ENCODE peak calls at places on chromosomes 6 and 20, in five cellular contexts. H is natural killer cell treated with Interleukin-12 subunit alpha and Interleukin-12 subunit beta and Interleukin-15 and Interleukin-18, amount 100 ng/mL, for 72 hours; R is CD4-positive, alpha-beta memory T cell; Z is activated naive CD4-positive, alpha-beta T cell treated with anti-CD3 and anti-CD28 coated beads for 36 hours; Y is left ventricle myocardium inferior. F is an unnamed sample.

GRCh38 chr20:44196278-44196677 is 9.3 kb upstream of the JPH2 start:
- DNase-seq in H (no peak), R (no peak), Z (no peak), Y (no peak), F (no peak)

GRCh38 chr20:10653593-10654288 is 20.1 kb downstream of the JAG1 start:
- DNase-seq in H (no peak), R (no peak), Z (no peak), Y (no peak), F (no peak)

GRCh38 chr6:149044394-149044965 is 273.0 kb upstream of the TAB2 start:
- DNase-seq in H (no peak), R (no peak), Z (no peak), Y (no peak), F (no peak)

GRCh38 chr6:139852484-139853140 is 478.2 kb upstream of the CITED2 start:
- DNase-seq in H (no peak), R (no peak), Z (no peak), Y (no peak), F (peak)

GRCh38 chr20:63497946-63498935 is 642 bp downstream of the EEF1A2 start:
- DNase-seq in H (no peak), R (no peak), Z (no peak), Y (peak), F (peak)

GRCh38 chr6:11845664-11846577 is 67.3 kb upstream of the ADTRP start:
- DNase-seq in H (no peak), R (no peak), Z (no peak), Y (no peak), F (no peak)

GRCh38 chr20:44017211-44017610 is 102.6 kb downstream of the TOX2 start:
- DNase-seq in H (no peak), R (no peak), Z (no peak), Y (no peak), F (no peak)

GRCh38 chr6:149127212-149127611 is 190.3 kb upstream of the TAB2 start:
- DNase-seq in H (no peak), R (no peak), Z (no peak), Y (no peak), F (no peak)

GRCh38 chr20:61753196-61753942 is 312.3 kb downstream of the TAF4 start:
- DNase-seq in H (no peak), R (no peak), Z (no peak), Y (no peak), F (peak)

GRCh38 chr6:4763921-4764320 is 12.3 kb upstream of the CDYL start:
- DNase-seq in H (no peak), R (no peak), Z (no peak), Y (no peak), F (no peak)

GRCh38 chr6:104983296-104983695 is 26.4 kb downstream of the LIN28B start:
- DNase-seq in H (no peak), R (no peak), Z (no peak), Y (no peak), F (no peak)

GRCh38 chr6:20301256-20301655 is 89.0 kb upstream of the MBOAT1 start:
- DNase-seq in H (no peak), R (no peak), Z (no peak), Y (no peak), F (no peak)

GRCh38 chr6:167424060-167424673 is 99.3 kb downstream of the TTLL2 start:
- DNase-seq in H (no peak), R (no peak), Z (no peak), Y (no peak), F (no peak)

GRCh38 chr6:86331889-86332288 is 605.4 kb upstream of the HTR1E start:
- DNase-seq in H (no peak), R (no peak), Z (no peak), Y (no peak), F (no peak)

GRCh38 chr6:8556370-8557018 is 121.1 kb upstream of the SLC35B3 start:
- DNase-seq in H (no peak), R (no peak), Z (no peak), Y (no peak), F (peak)

GRCh38 chr6:141540207-141540606 is 592.5 kb upstream of the GJE1 start:
- DNase-seq in H (no peak), R (no peak), Z (no peak), Y (no peak), F (no peak)

GRCh38 chr6:144311361-144311760 is 26.2 kb downstream of the UTRN start:
- DNase-seq in H (no peak), R (no peak), Z (no peak), Y (no peak), F (no peak)

GRCh38 chr20:56360899-56361199 is 2.1 kb downstream of the FAM210B start:
- DNase-seq in H (no peak), R (no peak), Z (no peak), Y (no peak), F (no peak)

GRCh38 chr6:82006027-82006738 is 241.4 kb downstream of the IBTK start:
- DNase-seq in H (no peak), R (peak), Z (peak), Y (no peak), F (peak)

GRCh38 chr6:34391023-34391485 is 1.4 kb downstream of the NUDT3 start:
- DNase-seq in H (no peak), R (no peak), Z (no peak), Y (peak), F (no peak)

GRCh38 chr6:2640551-2640950 is 110.2 kb downstream of the MYLK4 start:
- DNase-seq in H (no peak), R (no peak), Z (no peak), Y (no peak), F (no peak)

GRCh38 chr6:166588691-166589333 is 2.3 kb upstream of the RAMACL start:
- DNase-seq in H (no peak), R (no peak), Z (peak), Y (no peak), F (no peak)

GRCh38 chr6:31907158-31907813 is 5.4 kb upstream of the ZBTB12 start:
- DNase-seq in H (peak), R (no peak), Z (no peak), Y (no peak), F (no peak)

GRCh38 chr6:7146079-7146828 is 38.5 kb downstream of the RREB1 start:
- DNase-seq in H (no peak), R (no peak), Z (peak), Y (peak), F (no peak)

GRCh38 chr6:157840776-157841175 is 17.7 kb downstream of the SNX9 start:
- DNase-seq in H (no peak), R (no peak), Z (no peak), Y (no peak), F (no peak)

GRCh38 chr6:3318226-3318625 is 59.5 kb downstream of the PSMG4 start:
- DNase-seq in H (no peak), R (peak), Z (peak), Y (no peak), F (no peak)

GRCh38 chr6:170176621-170177382 is 114.1 kb downstream of the DLL1 start:
- DNase-seq in H (no peak), R (no peak), Z (no peak), Y (peak), F (no peak)

GRCh38 chr20:11995750-11996567 is 78.3 kb downstream of the BTBD3 start:
- DNase-seq in H (no peak), R (no peak), Z (no peak), Y (no peak), F (no peak)

GRCh38 chr6:71187136-71187535 is 101.5 kb upstream of the OGFRL1 start:
- DNase-seq in H (no peak), R (no peak), Z (no peak), Y (no peak), F (no peak)

GRCh38 chr20:58511364-58511763 is 3.8 kb downstream of the APCDD1L start:
- DNase-seq in H (no peak), R (no peak), Z (no peak), Y (no peak), F (no peak)

GRCh38 chr20:39429716-39430115 is 467.6 kb downstream of the DHX35 start:
- DNase-seq in H (no peak), R (no peak), Z (no peak), Y (no peak), F (peak)

GRCh38 chr6:84763397-84764331 is 734 bp downstream of the TBX18 start:
- DNase-seq in H (no peak), R (no peak), Z (no peak), Y (peak), F (peak)

GRCh38 chr20:13525225-13525940 is 113.3 kb downstream of the TASP1 start:
- DNase-seq in H (no peak), R (no peak), Z (no peak), Y (no peak), F (no peak)

GRCh38 chr6:46258249-46258648 is 87.5 kb upstream of the ENPP5 start:
- DNase-seq in H (no peak), R (no peak), Z (no peak), Y (no peak), F (no peak)

GRCh38 chr6:133502451-133503259 is 261.5 kb downstream of the EYA4 start:
- DNase-seq in H (no peak), R (no peak), Z (no peak), Y (no peak), F (no peak)

F was measured in dermis microvascular lymphatic vessel endothelial cell.